ENCODE peak calls at places on chromosome 10, in seven cellular contexts. H is lung, J is kidney, R is HCT116, S is ovary, N is suprapubic skin, F is Panc1. K is an unnamed sample. For H3K4me1, the result is how much of the 10 kb centered on the place peaks cover.

GRCh38 chr10:5760462-5760861 is 52.8 kb downstream of the GDI2 start:
- DNase-seq in H (no peak), S (no peak), N (no peak), F (no peak), J (no peak), R (no peak), K (no peak)

GRCh38 chr10:124943301-124944092 is 1.6 kb downstream of the ZRANB1 start:
- DNase-seq in H (no peak), J (no peak), R (peak), F (peak), S (no peak), N (no peak), K (no peak)

GRCh38 chr10:124403548-124403947 is 15.2 kb downstream of the OAT start:
- DNase-seq in S (no peak), N (no peak), J (no peak), H (no peak), F (peak), R (peak), K (no peak)

GRCh38 chr10:29328988-29329387 is 40.1 kb downstream of the LYZL1 start:
- DNase-seq in F (no peak), S (no peak), J (no peak), N (no peak), R (no peak), H (no peak), K (peak)

GRCh38 chr10:59970396-59971368 is 64.3 kb upstream of the CCDC6 start:
- DNase-seq in N (no peak), F (no peak), J (no peak), S (no peak), H (no peak), R (no peak), K (no peak)

GRCh38 chr10:132511092-132511491 is 26.5 kb upstream of the INPP5A start:
- DNase-seq in N (peak), F (no peak), J (peak), H (no peak), S (no peak), R (no peak), K (no peak)

GRCh38 chr10:120729508-120729907 is 121.7 kb upstream of the WDR11 start:
- DNase-seq in J (no peak), S (no peak), F (no peak), N (no peak), H (no peak), R (no peak), K (no peak)

GRCh38 chr10:13079776-13080050 is 20.2 kb upstream of the OPTN start:
- DNase-seq in J (no peak), H (no peak), R (no peak), N (no peak), S (no peak), F (no peak), K (no peak)

GRCh38 chr10:77770081-77770867 is 132.7 kb upstream of the KCNMA1 start:
- DNase-seq in H (no peak), S (no peak), F (no peak), N (no peak), R (no peak), J (no peak), K (no peak)

GRCh38 chr10:33524966-33525365 is 190.5 kb upstream of the NRP1 start:
- DNase-seq in N (no peak), S (no peak), H (no peak), J (no peak), R (no peak), F (no peak), K (no peak)

GRCh38 chr10:90289037-90289436 is 568.8 kb downstream of the HTR7 start:
- DNase-seq in S (no peak), F (peak), N (no peak), H (no peak), R (no peak), J (no peak), K (no peak)

GRCh38 chr10:119654540-119654939 is 3.4 kb downstream of the BAG3 start:
- DNase-seq in H (peak), N (no peak), R (no peak), S (no peak), F (no peak), J (peak), K (peak)
- H3K4me1 ChIP-seq in H (under half), N (half or more), R (half or more), S (under half), F (half or more), J (under half), K (half or more)

GRCh38 chr10:69630651-69631400 is 779 bp downstream of the FAM241B start:
- DNase-seq in F (no peak), R (no peak), H (no peak), S (no peak), N (peak), J (no peak), K (no peak)

GRCh38 chr10:69631566-69631965 is 1.5 kb downstream of the FAM241B start:
- DNase-seq in R (no peak), H (no peak), S (no peak), J (no peak), N (peak), F (no peak), K (no peak)

GRCh38 chr10:69628876-69629275 is 1.2 kb upstream of the FAM241B start:
- DNase-seq in H (peak), S (no peak), J (no peak), F (no peak), R (no peak), N (peak), K (no peak)

GRCh38 chr10:69629897-69630650 is at the start of gene FAM241B:
- DNase-seq in F (no peak), J (peak), H (peak), N (peak), S (peak), R (peak), K (peak)

DNA sequence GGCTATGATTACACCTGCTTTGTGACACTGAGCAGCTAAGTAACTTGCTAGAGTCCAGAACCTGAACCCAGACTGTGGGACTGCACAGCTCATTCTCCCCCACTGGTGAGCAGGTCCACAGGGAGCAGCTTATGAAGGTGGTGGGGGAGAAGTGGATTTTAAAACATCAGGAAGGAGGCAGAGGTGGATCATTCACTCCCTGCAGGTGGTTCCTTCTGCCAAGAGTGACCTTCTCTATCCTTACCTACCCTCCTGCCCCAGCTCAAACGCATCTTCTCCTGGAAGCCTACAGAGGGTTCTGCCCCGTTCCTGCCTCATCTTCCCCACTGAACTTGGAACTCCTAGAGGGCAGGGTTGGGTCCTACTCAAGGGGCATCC is 539 bp upstream of the FAM241B start:
- DNase-seq in J (no peak), S (no peak), F (no peak), N (no peak), H (peak), R (no peak), K (no peak)
- H3K4me3 ChIP-seq in J (no peak), S (peak), F (peak), N (peak), H (no peak), R (peak), K (peak)

GRCh38 chr10:71770789-71771188 is 2.5 kb downstream of the VSIR start:
- DNase-seq in S (no peak), H (no peak), F (no peak), R (no peak), N (no peak), J (peak), K (no peak)
- H3K4me1 ChIP-seq in S (under half), H (under half), F (half or more), R (half or more), N (half or more), J (under half), K (half or more)

GRCh38 chr10:23005150-23005549 is 77.3 kb downstream of the ARMC3 start:
- DNase-seq in H (no peak), N (no peak), F (no peak), R (no peak), S (no peak), J (no peak), K (no peak)
- H3K4me3 ChIP-seq in H (no peak), N (no peak), F (no peak), R (no peak), S (no peak), J (no peak), K (no peak)

GRCh38 chr10:104120903-104121484 is 977 bp upstream of the SFR1 start:
- DNase-seq in N (peak), S (peak), R (peak), H (peak), F (peak), J (peak), K (peak)
- H3K4me1 ChIP-seq in N (under half), S (under half), R (half or more), H (under half), F (under half), J (under half), K (under half)

GRCh38 chr10:116669080-116669479 is 48.3 kb downstream of the PNLIPRP2 start:
- DNase-seq in R (no peak), H (no peak), S (no peak), F (no peak), N (peak), J (no peak), K (no peak)
- H3K4me3 ChIP-seq in R (no peak), H (no peak), S (no peak), F (no peak), N (no peak), J (no peak), K (no peak)

GRCh38 chr10:79241990-79242619 is 105.2 kb upstream of the PPIF start:
- DNase-seq in J (peak), H (peak), N (peak), F (no peak), R (no peak), S (peak), K (peak)

GRCh38 chr10:79242620-79243152 is 104.6 kb upstream of the PPIF start:
- DNase-seq in F (no peak), J (peak), H (no peak), R (no peak), N (no peak), S (peak), K (no peak)

GRCh38 chr10:79244068-79244442 is 103.2 kb upstream of the PPIF start:
- DNase-seq in S (no peak), R (no peak), J (no peak), N (no peak), H (no peak), F (no peak), K (no peak)

GRCh38 chr10:79244841-79245504 is 102.3 kb upstream of the PPIF start:
- DNase-seq in F (no peak), S (no peak), R (no peak), J (no peak), H (no peak), N (no peak), K (no peak)

DNA sequence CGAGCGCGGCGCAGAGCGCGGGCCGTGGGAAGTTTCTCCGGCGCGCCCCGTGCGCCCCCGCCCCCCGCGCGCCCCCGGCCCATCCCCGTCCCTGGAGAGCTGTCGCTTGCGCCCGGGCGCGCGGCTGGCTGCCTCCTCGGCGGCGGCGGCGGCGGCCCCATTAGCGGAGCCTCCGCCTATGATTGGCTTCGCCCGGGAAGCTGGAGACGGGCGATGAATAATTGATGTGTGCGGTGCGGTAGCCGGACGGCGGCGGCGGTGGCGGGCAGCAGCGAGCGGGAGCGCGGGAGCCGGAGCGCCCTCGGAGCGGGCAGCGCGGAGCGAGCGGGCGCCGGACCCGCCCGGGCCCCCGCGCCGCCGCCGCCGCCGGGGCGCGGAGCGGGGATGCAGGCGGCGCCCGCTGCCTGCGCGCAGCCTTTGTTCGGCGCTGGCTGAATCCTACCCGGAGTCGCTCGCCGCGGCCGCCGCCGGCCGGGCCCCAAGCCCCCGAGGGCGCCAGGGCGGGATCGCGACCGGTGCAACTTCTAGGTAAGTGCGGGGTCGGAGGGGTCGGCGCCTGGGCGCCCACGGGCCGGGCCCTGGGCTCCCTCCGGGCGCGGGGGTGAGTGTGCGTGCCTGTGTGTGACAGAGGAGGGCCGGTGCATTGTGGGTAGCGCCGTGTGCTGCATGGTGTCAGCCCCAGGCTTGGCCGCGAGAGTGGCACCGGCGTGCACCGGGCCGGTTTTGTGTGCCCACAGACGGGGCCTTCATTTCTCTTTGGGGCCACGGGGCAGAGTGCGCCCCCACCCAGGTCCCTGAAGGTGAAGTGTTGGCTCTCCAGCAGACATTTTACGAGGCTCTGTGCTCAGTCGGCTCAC is 103.8 kb upstream of the PPIF start:
- DNase-seq in F (no peak), S (no peak), N (no peak), H (no peak), J (peak), R (no peak), K (no peak)
- H3K4me1 ChIP-seq in F (under half), S (under half), N (half or more), H (under half), J (under half), R (under half), K (half or more)

DNA sequence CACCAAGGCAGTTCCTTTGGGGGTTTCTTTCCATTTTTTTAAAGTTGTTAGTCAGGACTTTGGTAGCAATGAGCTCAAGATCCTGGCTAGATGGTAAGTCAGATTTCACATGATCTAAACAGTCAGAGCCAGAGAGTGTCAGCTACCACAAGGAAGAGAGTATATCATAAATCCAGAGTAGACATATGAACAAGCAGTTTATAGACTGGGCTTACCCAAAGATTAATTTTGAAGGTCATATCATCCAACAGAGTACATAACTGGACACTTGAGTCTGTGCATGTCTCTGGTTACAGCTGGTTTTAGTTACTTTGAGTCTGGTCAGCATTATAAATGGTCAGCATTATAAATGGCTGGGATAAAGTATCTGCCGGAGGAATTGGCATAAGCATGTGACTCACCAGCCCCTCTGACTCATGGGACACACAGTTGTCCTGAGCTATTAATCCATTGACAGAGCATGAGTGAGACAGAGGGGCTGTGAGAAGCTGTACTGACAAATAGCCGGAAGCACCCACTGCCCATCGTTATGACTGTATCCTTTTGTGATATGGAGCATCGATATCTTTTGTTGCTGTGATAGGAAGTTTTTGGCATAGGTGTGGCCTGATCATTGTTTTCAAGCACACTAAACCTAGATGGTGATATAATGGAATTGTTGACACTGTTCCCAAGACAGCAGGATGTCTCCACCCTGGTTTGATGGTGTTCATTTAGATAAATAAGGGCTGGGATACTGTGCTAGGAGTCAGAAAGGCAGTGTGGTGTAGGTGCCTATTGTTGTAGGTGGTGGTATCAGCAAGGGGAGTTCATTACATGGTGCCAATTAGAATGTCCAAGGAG is 19.2 kb downstream of the PPP1R3C start:
- DNase-seq in S (no peak), H (no peak), R (peak), F (no peak), N (no peak), J (no peak), K (peak)
- H3K4me3 ChIP-seq in S (no peak), H (no peak), R (no peak), F (no peak), N (no peak), J (no peak), K (no peak)

GRCh38 chr10:44938938-44939337 is 20.7 kb upstream of the RASSF4 start:
- DNase-seq in H (no peak), F (no peak), R (no peak), J (no peak), N (no peak), S (no peak), K (no peak)
- H3K4me1 ChIP-seq in H (under half), F (under half), R (under half), J (under half), N (under half), S (under half), K (under half)

DNA sequence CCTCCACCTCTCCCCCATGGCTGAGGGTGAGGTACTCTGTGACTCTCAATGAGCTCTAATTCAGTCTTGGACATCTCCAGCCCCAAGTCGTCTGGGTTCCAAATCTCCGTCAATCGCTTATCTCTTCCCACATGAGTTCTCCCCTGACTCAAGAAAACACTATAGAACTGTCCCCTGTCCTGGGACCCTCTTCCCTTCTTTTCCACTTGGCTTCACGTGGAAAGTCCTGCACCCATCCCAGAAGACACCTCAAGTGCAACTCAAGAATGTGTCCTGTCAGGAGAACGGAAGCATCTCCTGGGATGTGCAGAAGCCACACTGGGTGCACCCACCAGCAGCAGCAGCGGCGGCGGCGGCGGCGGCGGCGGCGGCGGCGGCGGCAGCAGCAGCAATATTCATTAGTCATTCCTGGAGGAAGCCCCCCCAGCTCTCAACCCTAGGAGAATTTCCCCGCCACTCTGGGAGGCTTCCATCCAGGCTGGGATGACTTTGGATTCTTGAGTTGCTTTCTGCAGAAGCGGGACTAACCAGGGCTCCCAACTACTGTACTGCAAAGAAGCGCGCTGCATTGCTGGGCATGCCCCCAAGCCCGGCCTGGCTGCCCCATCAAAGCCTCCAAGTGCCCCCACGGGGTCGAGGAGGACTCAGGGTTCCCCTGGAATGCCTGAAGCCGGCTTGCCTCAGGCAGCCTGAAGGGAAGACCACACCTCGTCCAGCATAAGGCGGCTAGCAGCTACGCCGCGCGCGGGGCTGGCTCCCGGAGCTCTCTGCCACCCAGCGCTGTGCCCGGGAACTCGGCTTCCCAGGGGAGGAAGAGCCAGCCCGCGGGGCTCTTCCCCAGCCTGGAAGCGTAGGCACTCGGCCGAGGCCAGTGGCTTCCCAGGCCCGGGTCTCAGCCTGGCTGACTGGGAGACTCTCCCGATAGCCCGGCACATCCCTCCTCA is 1.0 kb downstream of the CRTAC1 start:
- DNase-seq in F (no peak), J (peak), S (no peak), N (no peak), H (no peak), R (no peak), K (no peak)
- H3K4me3 ChIP-seq in F (peak), J (no peak), S (peak), N (peak), H (peak), R (no peak), K (peak)